ENCODE peak calls at places on chromosomes 3 and 15, in six cellular contexts. K is SW 1271; O is Caki2; J is PC-3; B is activated CD8-positive, alpha-beta T cell treated with anti-CD3 and anti-CD28 coated beads for 36 hours; R is ELR. N is an unnamed sample.

GRCh38 chr3:64740232-64740631 is 52.4 kb upstream of the ADAMTS9 start:
- DNase-seq in K (no peak), O (no peak), J (no peak), B (no peak), R (no peak), N (no peak)

GRCh38 chr3:43960448-43960840 is 269.7 kb downstream of the ABHD5 start:
- DNase-seq in K (no peak), O (no peak), J (peak), B (no peak), R (no peak), N (no peak)

GRCh38 chr15:74893627-74894026 is 3.8 kb downstream of the MPI start:
- DNase-seq in K (no peak), O (no peak), J (no peak), B (peak), R (no peak), N (peak)

GRCh38 chr3:64889991-64890390 is 202.2 kb upstream of the ADAMTS9 start:
- DNase-seq in K (no peak), O (no peak), J (no peak), B (no peak), R (no peak), N (no peak)

GRCh38 chr15:56082263-56082761 is 88.9 kb upstream of the NEDD4 start:
- DNase-seq in K (no peak), O (no peak), J (peak), B (no peak), R (no peak), N (no peak)

GRCh38 chr3:127734754-127735473 is 62.2 kb downstream of the ABTB1 start:
- DNase-seq in K (peak), O (no peak), J (peak), B (no peak), R (peak), N (peak)

GRCh38 chr3:73848173-73848751 is 223.5 kb upstream of the PDZRN3 start:
- DNase-seq in K (no peak), O (no peak), J (peak), B (no peak), R (peak), N (peak)

GRCh38 chr15:62360286-62360685 is 195.2 kb upstream of the C2CD4B start:
- DNase-seq in K (no peak), O (no peak), J (no peak), B (no peak), R (no peak), N (no peak)

GRCh38 chr3:143951351-143951971 is 20.2 kb upstream of the DIPK2A start:
- DNase-seq in K (peak), O (peak), J (peak), B (peak), R (peak), N (peak)

GRCh38 chr3:24119321-24119751 is 174.2 kb downstream of the NR1D2 start:
- DNase-seq in K (no peak), O (no peak), J (peak), B (no peak), R (peak), N (no peak)